ENCODE peak calls at places on chromosome 14, in six cellular contexts. X is upper lobe of left lung, L is GM12878, M is K562, D is A549, J is HepG2. E is an unnamed sample.

GRCh38 chr14:71967709-71968108 is 35.5 kb downstream of the RGS6 start:
- ATAC-seq in L (peak; percentile 79), D (no peak), J (no peak), X (no peak), M (no peak), E (no peak)

GRCh38 chr14:100851946-100852620 is 26.2 kb downstream of the MEG3 start:
- ATAC-seq in D (no peak), L (no peak), M (peak; percentile 44), J (no peak), X (no peak), E (no peak)

GRCh38 chr14:51743588-51744000 is 91.9 kb downstream of the FRMD6 start:
- ATAC-seq in L (no peak), X (no peak), J (no peak), D (no peak), M (no peak), E (no peak)

GRCh38 chr14:92190768-92191167 is 69.0 kb downstream of the CPSF2 start:
- ATAC-seq in J (peak; percentile 22), L (no peak), X (peak; percentile 55), D (peak; percentile 19), M (no peak), E (no peak)

GRCh38 chr14:63656194-63656593 is 14.5 kb upstream of the WDR89 start:
- ATAC-seq in L (no peak), M (no peak), J (no peak), D (no peak), X (no peak), E (no peak)

GRCh38 chr14:53792909-53793308 is 163.7 kb downstream of the BMP4 start:
- ATAC-seq in L (no peak), X (no peak), J (peak; percentile 50), D (no peak), M (no peak), E (no peak)

GRCh38 chr14:103372552-103373304 is 12.5 kb upstream of the MARK3 start:
- ATAC-seq in X (no peak), L (no peak), D (peak; percentile 99), J (peak; percentile 91), M (peak; percentile 94), E (no peak)

GRCh38 chr14:72546359-72547035 is 347.4 kb downstream of the DPF3 start:
- ATAC-seq in D (no peak), M (no peak), L (no peak), X (no peak), J (no peak), E (no peak)

GRCh38 chr14:61374284-61374683 is 52.9 kb downstream of the PRKCH start:
- ATAC-seq in X (no peak), M (no peak), J (no peak), L (no peak), D (no peak), E (no peak)

GRCh38 chr14:20383032-20383431 is 30.3 kb downstream of the TEP1 start:
- ATAC-seq in X (no peak), M (no peak), D (no peak), J (no peak), L (no peak), E (no peak)

GRCh38 chr14:31536201-31536960 is 24.8 kb upstream of the NUBPL start:
- ATAC-seq in X (no peak), J (no peak), D (no peak), M (no peak), L (no peak), E (no peak)

GRCh38 chr14:102824832-102825231 is 47.6 kb downstream of the TRAF3 start:
- ATAC-seq in D (peak; percentile 62), L (no peak), J (no peak), X (no peak), M (no peak), E (no peak)

GRCh38 chr14:68284333-68284732 is 464.8 kb downstream of the RAD51B start:
- ATAC-seq in D (no peak), J (no peak), M (no peak), L (no peak), X (no peak), E (peak; percentile 31)

GRCh38 chr14:93859957-93860356 is 67.2 kb upstream of the FAM181A start:
- ATAC-seq in X (no peak), M (no peak), J (no peak), D (no peak), L (no peak), E (no peak)

GRCh38 chr14:76673261-76673660 is 88.0 kb upstream of the VASH1 start:
- ATAC-seq in X (no peak), L (no peak), D (no peak), M (no peak), J (no peak), E (no peak)

GRCh38 chr14:31936100-31936499 is 141.0 kb upstream of the ARHGAP5 start:
- ATAC-seq in M (no peak), L (no peak), X (no peak), J (peak; percentile 22), D (peak; percentile 33), E (no peak)

GRCh38 chr14:21210023-21210422 is 54.2 kb upstream of the OR5AU1 start:
- ATAC-seq in J (no peak), M (no peak), X (no peak), D (no peak), L (no peak), E (no peak)

GRCh38 chr14:72573725-72574426 is 320.0 kb downstream of the DPF3 start:
- ATAC-seq in M (no peak), D (no peak), L (no peak), X (no peak), J (no peak), E (no peak)

GRCh38 chr14:54818201-54819133 is 84.2 kb downstream of the GCH1 start:
- ATAC-seq in D (no peak), M (peak; percentile 80), J (peak; percentile 68), L (no peak), X (no peak), E (no peak)

GRCh38 chr14:89651805-89652204 is 234.8 kb upstream of the FOXN3 start:
- ATAC-seq in D (no peak), M (no peak), L (no peak), J (no peak), X (no peak), E (no peak)
- TF ChIP-seq EP300 in D (no peak), M (no peak), L (no peak), J (no peak), X (no peak), E (no peak)

DNA sequence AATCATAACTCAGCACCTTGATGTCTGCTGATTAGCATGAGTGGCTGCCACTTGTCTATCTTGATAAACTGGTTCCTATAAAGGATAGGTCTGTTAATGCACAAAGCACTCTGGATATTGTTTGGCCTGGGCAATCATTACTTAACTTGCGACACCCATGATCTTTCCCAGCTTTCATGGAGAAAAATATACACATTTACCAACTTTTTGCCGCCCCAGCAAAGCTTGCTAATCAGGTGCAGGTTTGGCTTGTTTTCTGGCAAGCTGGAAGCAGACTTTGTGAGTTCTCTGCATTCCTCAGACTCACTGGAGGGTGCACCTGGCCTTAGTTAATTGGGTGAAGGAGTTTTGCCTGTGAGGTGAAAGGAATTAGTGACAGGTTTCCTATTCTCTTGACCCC is 1126.4 kb upstream of the FLRT2 start:
- ATAC-seq in J (no peak), M (no peak), D (no peak), L (no peak), X (peak; percentile 61), E (no peak)
- TF ChIP-seq EP300 in J (no peak), M (no peak), D (no peak), L (no peak), X (no peak), E (no peak)

GRCh38 chr14:85856430-85856829 is 326.5 kb downstream of the FLRT2 start:
- ATAC-seq in X (no peak), M (no peak), D (no peak), L (no peak), J (no peak), E (no peak)
- TF ChIP-seq EP300 in X (no peak), M (no peak), D (no peak), L (no peak), J (no peak), E (no peak)

DNA sequence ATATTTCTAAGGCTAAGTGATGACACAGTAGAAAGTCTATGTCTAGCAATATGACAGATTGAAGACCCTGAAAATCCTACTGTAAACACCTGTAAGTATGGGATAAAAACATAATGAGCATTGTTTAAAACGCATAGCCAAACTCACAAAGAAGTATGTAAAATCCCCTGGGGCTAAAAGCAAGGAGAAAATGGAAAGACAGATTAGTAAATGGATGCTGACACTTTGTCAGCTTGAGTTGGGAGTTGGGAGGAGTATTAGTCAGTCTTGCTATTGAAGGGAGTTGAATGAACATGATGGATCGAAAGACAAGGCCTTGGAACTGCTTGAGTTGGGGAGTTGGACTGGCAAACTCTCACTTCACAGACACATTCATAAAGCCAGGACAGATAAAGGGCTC is 79.0 kb upstream of the PRKD1 start:
- ATAC-seq in X (no peak), J (no peak), L (no peak), D (no peak), M (no peak), E (no peak)
- TF ChIP-seq EP300 in X (no peak), J (no peak), L (no peak), D (no peak), M (no peak), E (no peak)

GRCh38 chr14:99137001-99137700 is 134.8 kb downstream of the BCL11B start:
- ATAC-seq in L (no peak), M (no peak), D (no peak), J (no peak), X (no peak), E (no peak)
- TF ChIP-seq EP300 in L (no peak), M (no peak), D (no peak), J (no peak), X (no peak), E (no peak)

GRCh38 chr14:105092912-105093425 is 27.7 kb upstream of the GPR132 start:
- ATAC-seq in M (peak; percentile 6), J (no peak), L (peak; percentile 53), X (no peak), D (peak; percentile 2), E (peak; percentile 68)
- TF ChIP-seq EP300 in M (no peak), J (no peak), L (no peak), X (no peak), D (no peak), E (no peak)

GRCh38 chr14:33287204-33287603 is 348.5 kb downstream of the NPAS3 start:
- ATAC-seq in M (no peak), J (no peak), L (no peak), X (no peak), D (no peak), E (no peak)

GRCh38 chr14:33285902-33286700 is 347.4 kb downstream of the NPAS3 start:
- ATAC-seq in X (no peak), D (no peak), L (no peak), M (no peak), J (peak; percentile 76), E (no peak)

GRCh38 chr14:33297565-33297964 is 358.9 kb downstream of the NPAS3 start:
- ATAC-seq in M (no peak), J (no peak), X (no peak), L (no peak), D (no peak), E (no peak)

GRCh38 chr14:33294419-33294818 is 355.7 kb downstream of the NPAS3 start:
- ATAC-seq in M (no peak), J (no peak), D (no peak), L (no peak), X (no peak), E (no peak)

DNA sequence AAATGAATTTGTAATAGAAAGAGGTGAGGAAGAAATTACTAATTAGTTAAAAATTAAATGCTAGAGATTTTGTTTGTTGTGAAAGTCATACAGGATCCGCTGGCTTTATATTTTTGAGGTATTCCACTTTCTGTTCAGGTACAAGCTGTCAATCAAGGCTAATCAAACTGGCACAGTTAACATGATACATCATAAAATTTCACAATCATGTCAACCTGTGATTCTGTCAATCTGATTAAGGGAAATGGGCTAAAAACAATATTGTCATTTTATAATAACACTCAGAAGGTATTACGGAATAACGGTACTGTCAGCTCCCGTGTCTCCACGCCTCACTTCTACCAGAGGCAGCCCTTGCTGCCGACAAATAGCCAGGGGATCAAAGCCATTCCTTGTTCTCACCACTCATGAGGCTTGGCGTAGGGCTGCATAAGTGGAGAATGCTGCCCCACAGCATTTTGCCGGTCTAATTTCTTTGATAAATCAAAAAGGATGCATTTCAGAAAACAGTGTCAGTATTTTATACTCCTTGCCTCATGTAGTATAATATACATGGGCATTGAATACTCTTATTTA is 352.9 kb downstream of the NPAS3 start:
- ATAC-seq in M (no peak), D (no peak), J (no peak), L (no peak), X (no peak), E (no peak)
- TF ChIP-seq EP300 in M (no peak), D (no peak), J (no peak), L (no peak), X (no peak), E (no peak)